ENCODE peak calls at places on chromosome 15, in six cellular contexts. E is IMR-90, I is neuronal stem cell, Y is H1, O is trophoblast cell, U is mesenchymal stem cell. X is an unnamed sample.

GRCh38 chr15:60392986-60393811 is 4.6 kb downstream of the ANXA2 start:
- DNase-seq in I (no peak), E (peak; percentile 98), U (peak; percentile 98), O (peak; percentile 76), Y (no peak), X (no peak)

GRCh38 chr15:50810128-50810527 is 44.6 kb upstream of the SPPL2A start:
- DNase-seq in O (no peak), E (no peak), U (no peak), Y (no peak), I (no peak), X (no peak)

GRCh38 chr15:65801229-65801813 is 9.2 kb upstream of the DENND4A start:
- DNase-seq in E (no peak), U (no peak), O (no peak), Y (no peak), I (no peak), X (no peak)

GRCh38 chr15:79122391-79122790 is 31.8 kb upstream of the RASGRF1 start:
- DNase-seq in O (no peak), U (no peak), E (no peak), I (no peak), Y (no peak), X (no peak)

GRCh38 chr15:49215768-49216739 is 46.0 kb downstream of the GALK2 start:
- DNase-seq in I (no peak), E (no peak), Y (no peak), O (no peak), U (no peak), X (no peak)

GRCh38 chr15:74306801-74307217 is 60.6 kb downstream of the CYP11A1 start:
- DNase-seq in I (no peak), U (no peak), O (no peak), Y (no peak), E (no peak), X (peak; percentile 45)

GRCh38 chr15:58980351-58980939 is 7.0 kb upstream of the RNF111 start:
- DNase-seq in Y (no peak), U (peak; percentile 53), I (no peak), E (peak; percentile 56), O (no peak), X (no peak)

GRCh38 chr15:33988384-33988783 is 20.1 kb downstream of the CHRM5 start:
- DNase-seq in E (peak; percentile 51), U (peak; percentile 55), I (no peak), Y (no peak), O (no peak), X (no peak)

GRCh38 chr15:67144609-67145306 is 79.4 kb downstream of the SMAD3 start:
- DNase-seq in U (peak; percentile 100), O (peak; percentile 72), I (no peak), Y (no peak), E (peak; percentile 96), X (peak; percentile 67)

GRCh38 chr15:83653639-83654378 is at the start of gene ADAMTSL3:
- DNase-seq in U (peak; percentile 38), E (no peak), Y (peak; percentile 78), I (peak; percentile 64), O (no peak), X (peak; percentile 69)

GRCh38 chr15:100061944-100062343 is 279.8 kb downstream of the ADAMTS17 start:
- DNase-seq in U (no peak), Y (no peak), I (no peak), O (no peak), E (no peak), X (no peak)

GRCh38 chr15:49898575-49899283 is 220.3 kb downstream of the ATP8B4 start:
- DNase-seq in O (peak; percentile 13), U (peak; percentile 32), I (no peak), E (no peak), Y (no peak), X (no peak)

GRCh38 chr15:32888221-32888761 is 170.5 kb downstream of the GREM1 start:
- DNase-seq in U (no peak), O (no peak), E (peak; percentile 38), Y (no peak), I (no peak), X (no peak)

GRCh38 chr15:76153241-76154197 is 93.7 kb downstream of the TMEM266 start:
- DNase-seq in E (no peak), I (no peak), Y (peak; percentile 43), O (no peak), U (no peak), X (peak; percentile 24)

GRCh38 chr15:52288986-52289385 is 6.6 kb downstream of the MYO5C start:
- DNase-seq in U (no peak), O (no peak), I (no peak), Y (no peak), E (no peak), X (no peak)

GRCh38 chr15:81229596-81229995 is 32.9 kb downstream of the IL16 start:
- DNase-seq in U (no peak), E (no peak), O (no peak), Y (no peak), I (no peak), X (no peak)

GRCh38 chr15:29616512-29616911 is 205.8 kb downstream of the TJP1 start:
- DNase-seq in Y (no peak), U (peak; percentile 6), O (no peak), E (peak; percentile 4), I (no peak), X (no peak)

GRCh38 chr15:63046927-63047760 is 4.6 kb downstream of the TPM1 start:
- DNase-seq in Y (no peak), O (no peak), E (no peak), I (peak; percentile 31), U (peak; percentile 72), X (no peak)
- H2BK120ac ChIP-seq in Y (no peak overlapping the region), O (peak overlapping the region; percentile 74), E (peak overlapping the region; percentile 59), I (no peak overlapping the region), U (no peak overlapping the region), X (no peak overlapping the region)

GRCh38 chr15:47917881-47918280 is 200.6 kb downstream of the SEMA6D start:
- DNase-seq in U (no peak), Y (no peak), I (no peak), O (no peak), E (no peak), X (no peak)
- H3K9me3 ChIP-seq in U (no peaks in the 10 kb centered on the region), Y (no peaks in the 10 kb centered on the region), I (no peaks in the 10 kb centered on the region), O (no peaks in the 10 kb centered on the region), E (no peaks in the 10 kb centered on the region), X (no peaks in the 10 kb centered on the region)

GRCh38 chr15:63501256-63502089 is 2.9 kb upstream of the USP3 start:
- DNase-seq in O (peak; percentile 97), E (peak; percentile 97), I (no peak), U (peak; percentile 94), Y (no peak), X (peak; percentile 53)
- H3K9ac ChIP-seq in O (no peak overlapping the region), E (peak overlapping the region; percentile 60), I (no peak overlapping the region), U (peak overlapping the region; percentile 96), Y (no peak overlapping the region), X (no peak overlapping the region)

DNA sequence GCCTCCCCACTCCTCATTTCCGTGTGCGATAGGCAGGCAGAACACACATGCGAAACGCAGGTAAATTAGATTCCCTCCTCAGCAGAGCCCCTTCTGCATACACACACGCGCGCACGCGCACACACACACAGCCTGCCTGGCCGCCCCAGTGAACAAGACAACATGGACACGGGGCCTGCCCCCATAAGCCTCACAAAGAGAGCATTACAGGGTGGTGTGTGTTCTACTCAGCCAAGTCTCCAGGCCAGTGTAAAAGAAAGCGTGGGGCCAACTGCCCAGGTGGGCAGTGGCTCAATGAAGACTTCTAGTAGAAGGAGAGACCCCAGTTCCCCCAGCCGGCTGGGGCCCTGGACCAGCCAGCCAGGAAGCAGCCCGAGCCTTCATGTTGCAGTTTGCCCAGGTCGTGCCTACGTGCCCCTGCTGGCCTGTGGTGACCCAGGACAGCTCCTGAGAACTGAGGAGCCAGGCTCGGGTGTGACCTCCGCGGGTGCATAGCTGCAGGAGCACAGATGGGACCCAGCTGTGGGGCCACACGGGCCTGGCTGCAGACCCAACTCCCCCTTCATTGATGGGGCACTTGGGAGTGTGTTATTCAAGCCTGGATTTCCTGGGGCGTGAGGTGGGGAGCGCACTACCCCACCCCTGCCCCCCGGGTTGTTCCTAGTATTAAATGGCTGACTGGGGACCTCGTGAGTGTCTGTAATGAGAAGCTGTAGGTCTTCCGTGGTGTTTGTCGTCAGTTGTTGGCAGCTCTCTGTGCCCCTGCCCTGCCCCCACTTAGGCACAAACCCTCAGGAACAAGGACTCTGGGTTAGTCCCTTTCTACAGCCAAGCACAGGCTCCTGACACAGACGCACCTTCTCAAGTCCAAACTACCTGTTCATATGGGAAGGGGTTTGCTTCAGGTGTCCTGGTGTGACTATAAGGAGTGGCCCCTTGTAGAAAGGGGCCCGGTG is 39.3 kb downstream of the IDH2 start:
- DNase-seq in E (no peak), U (no peak), Y (no peak), I (no peak), O (no peak), X (no peak)
- H2BK120ac ChIP-seq in E (no peak overlapping the region), U (no peak overlapping the region), Y (peak overlapping the region; percentile 84), I (peak overlapping the region; percentile 97), O (no peak overlapping the region), X (no peak overlapping the region)

GRCh38 chr15:27210176-27210575 is 239.2 kb downstream of the GABRG3 start:
- DNase-seq in I (no peak), O (no peak), U (no peak), Y (no peak), E (no peak), X (no peak)

GRCh38 chr15:27219636-27220035 is 248.7 kb downstream of the GABRG3 start:
- DNase-seq in I (no peak), Y (no peak), O (no peak), E (no peak), U (no peak), X (no peak)

DNA sequence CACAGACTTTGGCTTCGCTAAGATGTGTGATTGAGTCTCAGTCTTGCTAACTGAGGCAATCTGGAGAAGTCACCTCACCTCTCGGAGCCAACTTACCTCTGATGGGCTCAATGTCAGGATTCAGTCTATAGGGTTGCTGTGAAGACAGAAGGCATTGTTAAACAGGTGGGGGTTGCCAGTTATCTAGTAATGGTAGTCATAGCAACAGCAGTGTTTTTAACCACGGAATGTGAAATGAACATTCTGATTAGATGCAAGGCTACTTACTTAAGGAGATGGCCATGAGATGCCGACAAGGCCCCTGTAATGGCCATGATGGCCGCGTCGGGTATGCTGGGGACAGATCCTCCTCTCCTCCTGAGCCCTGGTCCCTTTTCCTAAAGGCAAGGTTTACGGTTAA is 243.1 kb downstream of the GABRG3 start:
- DNase-seq in O (no peak), I (no peak), U (no peak), Y (no peak), E (no peak), X (no peak)
- H3K9me3 ChIP-seq in O (no peaks in the 10 kb centered on the region), I (peaks cover 2% of the 10 kb centered on the region), U (no peaks in the 10 kb centered on the region), Y (no peaks in the 10 kb centered on the region), E (peaks cover 43% of the 10 kb centered on the region), X (no peaks in the 10 kb centered on the region)